ENCODE peak calls at places on chromosomes 5 and 9, in ten cellular contexts. I is mucosa of descending colon, J is tibial artery, H is upper lobe of right lung, E is lung, F is lower lobe of right lung, S is psoas muscle, O is H1, R is sigmoid colon, Y is mesenchymal stem cell. Q is an unnamed sample. For H3K9me3 and H3K4me1, the result is how much of the 10 kb centered on the place peaks cover.

GRCh38 chr5:37184748-37185364 is 64.3 kb downstream of the CPLANE1 start:
- DNase-seq in I (no peak), J (no peak), H (no peak), E (no peak), F (no peak), S (no peak), O (no peak), R (no peak), Y (no peak), Q (no peak)

GRCh38 chr5:21882363-21882762 is 970.8 kb downstream of the CDH12 start:
- DNase-seq in I (no peak), J (no peak), H (no peak), E (no peak), F (no peak), S (no peak), O (no peak), R (no peak), Y (no peak), Q (no peak)

GRCh38 chr9:126371007-126371870 is 44.6 kb downstream of the MVB12B start:
- DNase-seq in I (no peak), J (no peak), H (no peak), E (no peak), F (no peak), S (no peak), O (no peak), R (no peak), Y (no peak), Q (no peak)

GRCh38 chr5:124180523-124181461 is 565.6 kb downstream of the ZNF608 start:
- DNase-seq in I (no peak), J (no peak), H (no peak), E (no peak), F (no peak), S (no peak), O (no peak), R (no peak), Y (peak), Q (no peak)

GRCh38 chr9:130825051-130825651 is 9.9 kb upstream of the ABL1 start:
- DNase-seq in I (no peak), J (no peak), H (no peak), E (no peak), F (no peak), S (no peak), O (no peak), R (no peak), Y (peak), Q (no peak)

GRCh38 chr5:158739941-158740340 is 359.8 kb downstream of the EBF1 start:
- DNase-seq in I (no peak), J (no peak), H (no peak), E (no peak), F (no peak), S (no peak), O (no peak), R (no peak), Y (no peak), Q (no peak)

GRCh38 chr9:32587901-32588300 is 14.9 kb upstream of the NDUFB6 start:
- DNase-seq in I (no peak), J (no peak), H (no peak), E (no peak), F (no peak), S (no peak), O (no peak), R (no peak), Y (peak), Q (no peak)

GRCh38 chr5:100803391-100803790 is 99.7 kb downstream of the ST8SIA4 start:
- DNase-seq in I (no peak), J (no peak), H (no peak), E (no peak), F (no peak), S (no peak), O (no peak), R (no peak), Y (peak), Q (no peak)

DNA sequence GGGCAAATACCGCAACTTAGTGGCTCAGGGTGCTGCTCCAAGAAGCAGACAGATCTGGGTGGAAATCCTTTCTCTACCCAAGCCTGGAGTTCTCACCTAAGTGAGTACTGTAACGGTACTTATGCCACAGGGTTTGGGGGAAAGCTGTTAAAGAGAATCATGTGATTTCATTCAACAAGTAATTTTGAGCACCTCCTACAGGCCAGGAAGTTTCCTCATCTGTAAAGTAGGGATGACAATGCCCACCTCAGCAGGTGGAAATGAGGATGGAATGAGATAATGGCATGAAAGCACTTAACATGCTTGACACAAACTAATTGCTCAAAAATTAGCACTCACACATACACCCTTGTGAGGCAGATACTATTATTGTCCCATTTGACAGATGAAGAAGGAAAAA is 114.1 kb downstream of the JAKMIP2 start:
- DNase-seq in I (no peak), J (no peak), H (no peak), E (no peak), F (no peak), S (no peak), O (no peak), R (no peak), Y (no peak), Q (no peak)
- H3K9me3 ChIP-seq in I (under half), J (under half), H (under half), E (under half), F (under half), S (under half), O (under half), R (under half), Y (under half), Q (under half)

DNA sequence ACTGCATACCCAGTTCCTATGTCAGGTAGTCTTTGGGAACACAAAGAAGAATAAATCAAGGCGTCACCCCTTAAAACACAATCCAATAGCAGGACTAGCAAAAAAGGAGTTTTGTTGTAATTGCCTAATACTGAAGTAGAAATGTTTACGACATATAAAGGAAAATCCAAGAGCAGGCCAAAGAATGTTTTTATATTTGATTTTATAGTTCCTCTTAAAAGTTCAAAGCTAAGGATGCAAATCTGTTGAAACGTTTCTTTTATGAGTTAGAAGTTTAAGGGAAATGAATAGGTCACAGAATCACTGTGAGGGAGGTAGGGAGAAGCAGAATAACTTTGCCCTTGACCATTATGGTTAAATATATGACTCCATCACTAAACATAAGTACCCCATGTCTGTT is 136.1 kb downstream of the PAM start:
- DNase-seq in I (no peak), J (no peak), H (no peak), E (no peak), F (no peak), S (no peak), O (no peak), R (no peak), Y (no peak), Q (no peak)
- H3K4me3 ChIP-seq in I (no peak), J (no peak), H (no peak), E (no peak), F (no peak), S (no peak), O (no peak), R (no peak), Y (no peak), Q (no peak)

GRCh38 chr9:133140606-133141005 is 19.6 kb upstream of the RALGDS start:
- DNase-seq in I (peak), J (no peak), H (no peak), E (no peak), F (no peak), S (no peak), O (no peak), R (no peak), Y (no peak), Q (no peak)

GRCh38 chr9:133137451-133138231 is 16.6 kb upstream of the RALGDS start:
- DNase-seq in I (no peak), J (no peak), H (peak), E (no peak), F (peak), S (peak), O (no peak), R (peak), Y (no peak), Q (no peak)

GRCh38 chr9:133141833-133142594 is 21.0 kb upstream of the RALGDS start:
- DNase-seq in I (peak), J (no peak), H (peak), E (no peak), F (peak), S (no peak), O (no peak), R (peak), Y (no peak), Q (no peak)

GRCh38 chr9:133139246-133140173 is 18.5 kb upstream of the RALGDS start:
- DNase-seq in I (no peak), J (no peak), H (no peak), E (no peak), F (no peak), S (no peak), O (no peak), R (no peak), Y (no peak), Q (no peak)

GRCh38 chr9:133140174-133140505 is 19.1 kb upstream of the RALGDS start:
- DNase-seq in I (peak), J (no peak), H (no peak), E (no peak), F (no peak), S (no peak), O (no peak), R (no peak), Y (no peak), Q (no peak)
- H3K4me1 ChIP-seq in I (half or more), J (half or more), H (half or more), E (under half), F (half or more), S (half or more), O (under half), R (under half), Y (under half), Q (under half)

GRCh38 chr9:96762562-96762961 is 15.3 kb downstream of the ZNF510 start:
- DNase-seq in I (no peak), J (no peak), H (no peak), E (no peak), F (no peak), S (no peak), O (no peak), R (no peak), Y (no peak), Q (no peak)
- H3K9me3 ChIP-seq in I (half or more), J (under half), H (half or more), E (half or more), F (half or more), S (half or more), O (half or more), R (under half), Y (half or more), Q (half or more)

GRCh38 chr9:84669293-84670105 is at the start of gene NTRK2:
- DNase-seq in I (no peak), J (peak), H (no peak), E (no peak), F (no peak), S (peak), O (no peak), R (no peak), Y (peak), Q (no peak)
- H3K4me3 ChIP-seq in I (no peak), J (peak), H (peak), E (peak), F (peak), S (peak), O (peak), R (peak), Y (peak), Q (peak)

DNA sequence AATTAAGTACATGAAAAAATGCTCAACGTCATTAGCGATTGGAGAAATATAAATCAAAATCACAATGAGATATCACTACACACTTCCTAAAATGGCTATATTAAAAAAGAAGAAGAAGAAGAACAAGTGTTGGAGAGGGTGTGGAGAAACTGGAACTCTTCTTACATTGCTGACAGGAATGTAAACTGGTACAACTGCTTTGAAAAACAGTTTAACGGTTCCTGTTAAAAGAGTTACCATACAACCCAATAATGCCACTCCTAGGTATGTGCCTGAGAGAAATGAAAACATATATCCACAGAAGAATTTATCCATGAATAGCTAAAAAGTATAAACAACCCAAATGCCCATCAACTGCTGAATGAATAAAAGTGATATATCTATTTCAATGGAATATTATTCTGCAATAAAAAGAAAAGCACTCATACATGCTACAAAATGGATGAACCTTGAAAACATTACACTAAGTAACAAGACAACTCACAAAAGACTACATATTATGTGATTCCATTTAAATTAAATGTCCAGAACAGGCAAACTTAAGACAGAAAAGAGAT is 9.0 kb downstream of the FEM1C start:
- DNase-seq in I (no peak), J (no peak), H (no peak), E (no peak), F (no peak), S (no peak), O (no peak), R (no peak), Y (no peak), Q (no peak)
- H3K4me1 ChIP-seq in I (under half), J (under half), H (half or more), E (under half), F (half or more), S (half or more), O (under half), R (under half), Y (under half), Q (half or more)

DNA sequence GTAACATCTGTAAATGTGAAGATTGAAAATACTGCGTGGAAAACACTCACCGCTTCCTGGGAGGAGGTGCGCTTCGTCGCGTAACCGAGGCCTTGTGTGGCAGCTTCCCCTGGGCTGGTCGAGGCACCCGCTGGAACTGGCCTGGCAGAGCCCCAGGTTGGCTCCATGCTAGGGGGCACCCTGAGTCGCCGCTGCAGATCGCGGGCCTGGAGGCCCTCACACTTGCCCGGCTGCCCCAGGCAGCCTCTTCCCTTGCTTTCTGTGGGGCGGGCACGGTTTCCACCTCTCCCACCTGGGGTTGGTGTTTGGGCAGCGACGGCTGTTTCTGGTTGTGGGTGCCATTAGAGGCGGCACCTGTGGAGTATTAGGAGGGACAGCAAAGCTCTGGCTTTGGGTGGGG is 852 bp downstream of the ZNF354C start:
- DNase-seq in I (no peak), J (no peak), H (no peak), E (no peak), F (no peak), S (peak), O (no peak), R (no peak), Y (no peak), Q (no peak)
- H3K9me3 ChIP-seq in I (under half), J (under half), H (under half), E (under half), F (under half), S (under half), O (under half), R (under half), Y (under half), Q (under half)

DNA sequence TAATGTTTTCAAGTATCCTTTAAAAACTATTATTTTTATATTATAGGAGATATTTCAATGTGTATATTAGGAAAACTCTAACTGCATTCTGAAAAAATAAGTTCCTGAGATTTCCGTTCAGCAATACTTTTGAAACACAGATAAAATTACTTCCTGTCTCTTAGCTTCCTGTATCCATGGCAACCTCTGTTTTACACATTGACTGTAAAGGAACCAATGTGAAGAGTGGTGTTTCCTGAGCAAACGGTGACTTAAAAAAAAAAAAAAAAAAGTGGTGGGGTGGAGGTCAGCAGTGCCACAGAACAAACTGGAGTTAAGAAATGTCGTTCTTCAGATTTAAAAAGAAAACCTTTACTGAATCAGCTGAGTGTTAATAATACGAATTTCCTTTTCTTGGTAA is at the start of gene LRRC70:
- DNase-seq in I (no peak), J (no peak), H (no peak), E (no peak), F (no peak), S (no peak), O (no peak), R (no peak), Y (peak), Q (no peak)
- H3K4me3 ChIP-seq in I (no peak), J (no peak), H (peak), E (no peak), F (peak), S (peak), O (no peak), R (no peak), Y (no peak), Q (no peak)

Q was measured in RWPE2.